ENCODE peak calls at places on chromosomes 16 and 17, in six cellular contexts. One of them, this sample, is unnamed.
A peak's percentile ranks its signal among the peaks of the same experiment; 100 is the strongest.

GRCh38 chr16:56257666-56258359 is 66.5 kb downstream of the GNAO1 start:
- DNase-seq in gastrocnemius medialis: no peak
- DNase-seq in stomach: no peak
- DNase-seq in right lobe of liver: no peak
- DNase-seq in naive thymus-derived CD4-positive, alpha-beta T cell: no peak
- DNase-seq in Peyer's patch: no peak
- DNase-seq in this sample: no peak

GRCh38 chr17:29068828-29069227 is 25.9 kb downstream of the PIPOX start:
- DNase-seq in gastrocnemius medialis: peak; percentile 34
- DNase-seq in stomach: no peak
- DNase-seq in right lobe of liver: peak; percentile 5
- DNase-seq in naive thymus-derived CD4-positive, alpha-beta T cell: no peak
- DNase-seq in Peyer's patch: no peak
- DNase-seq in this sample: no peak

GRCh38 chr16:24677388-24677787 is 52.1 kb upstream of the TNRC6A start:
- DNase-seq in gastrocnemius medialis: no peak
- DNase-seq in stomach: no peak
- DNase-seq in right lobe of liver: no peak
- DNase-seq in naive thymus-derived CD4-positive, alpha-beta T cell: no peak
- DNase-seq in Peyer's patch: no peak
- DNase-seq in this sample: no peak

GRCh38 chr16:85395207-85395912 is 217.8 kb upstream of the GSE1 start:
- DNase-seq in gastrocnemius medialis: peak; percentile 61
- DNase-seq in stomach: peak; percentile 71
- DNase-seq in right lobe of liver: peak; percentile 55
- DNase-seq in naive thymus-derived CD4-positive, alpha-beta T cell: no peak
- DNase-seq in Peyer's patch: peak; percentile 61
- DNase-seq in this sample: peak; percentile 71

GRCh38 chr16:1990336-1991134 is 765 bp downstream of the SYNGR3 start:
- DNase-seq in gastrocnemius medialis: no peak
- DNase-seq in stomach: peak; percentile 60
- DNase-seq in right lobe of liver: no peak
- DNase-seq in naive thymus-derived CD4-positive, alpha-beta T cell: no peak
- DNase-seq in Peyer's patch: peak; percentile 90
- DNase-seq in this sample: peak; percentile 90

GRCh38 chr17:65102788-65103187 is 34.4 kb upstream of the RGS9 start:
- DNase-seq in gastrocnemius medialis: no peak
- DNase-seq in stomach: no peak
- DNase-seq in right lobe of liver: no peak
- DNase-seq in naive thymus-derived CD4-positive, alpha-beta T cell: no peak
- DNase-seq in Peyer's patch: no peak
- DNase-seq in this sample: no peak

GRCh38 chr16:86022381-86022960 is 123.5 kb downstream of the IRF8 start:
- DNase-seq in gastrocnemius medialis: no peak
- DNase-seq in stomach: no peak
- DNase-seq in right lobe of liver: peak; percentile 10
- DNase-seq in naive thymus-derived CD4-positive, alpha-beta T cell: no peak
- DNase-seq in Peyer's patch: peak; percentile 36
- DNase-seq in this sample: no peak

GRCh38 chr17:56185905-56186783 is 32.9 kb downstream of the ANKFN1 start:
- DNase-seq in gastrocnemius medialis: no peak
- DNase-seq in stomach: no peak
- DNase-seq in right lobe of liver: no peak
- DNase-seq in naive thymus-derived CD4-positive, alpha-beta T cell: no peak
- DNase-seq in Peyer's patch: no peak
- DNase-seq in this sample: no peak

GRCh38 chr17:66306413-66306812 is 4.0 kb downstream of the PRKCA start:
- DNase-seq in gastrocnemius medialis: no peak
- DNase-seq in stomach: no peak
- DNase-seq in right lobe of liver: no peak
- DNase-seq in naive thymus-derived CD4-positive, alpha-beta T cell: no peak
- DNase-seq in Peyer's patch: no peak
- DNase-seq in this sample: no peak

GRCh38 chr16:47143329-47143676 is 442 bp downstream of the NETO2 start:
- DNase-seq in gastrocnemius medialis: peak; percentile 19
- DNase-seq in stomach: peak; percentile 64
- DNase-seq in right lobe of liver: peak; percentile 60
- DNase-seq in naive thymus-derived CD4-positive, alpha-beta T cell: no peak
- DNase-seq in Peyer's patch: peak; percentile 81
- DNase-seq in this sample: peak; percentile 92

GRCh38 chr16:76278976-76279375 is 1.8 kb downstream of the CNTNAP4 start:
- DNase-seq in gastrocnemius medialis: no peak
- DNase-seq in stomach: no peak
- DNase-seq in right lobe of liver: no peak
- DNase-seq in naive thymus-derived CD4-positive, alpha-beta T cell: no peak
- DNase-seq in Peyer's patch: no peak
- DNase-seq in this sample: no peak

GRCh38 chr16:57791156-57791902 is 11.0 kb downstream of the KIFC3 start:
- DNase-seq in gastrocnemius medialis: peak; percentile 89
- DNase-seq in stomach: no peak
- DNase-seq in right lobe of liver: peak; percentile 73
- DNase-seq in naive thymus-derived CD4-positive, alpha-beta T cell: no peak
- DNase-seq in Peyer's patch: no peak
- DNase-seq in this sample: no peak

GRCh38 chr16:55645986-55646385 is 9.8 kb upstream of the SLC6A2 start:
- DNase-seq in gastrocnemius medialis: no peak
- DNase-seq in stomach: no peak
- DNase-seq in right lobe of liver: no peak
- DNase-seq in naive thymus-derived CD4-positive, alpha-beta T cell: no peak
- DNase-seq in Peyer's patch: no peak
- DNase-seq in this sample: no peak

GRCh38 chr16:19894586-19894985 is 9.9 kb upstream of the GPRC5B start:
- DNase-seq in gastrocnemius medialis: no peak
- DNase-seq in stomach: no peak
- DNase-seq in right lobe of liver: no peak
- DNase-seq in naive thymus-derived CD4-positive, alpha-beta T cell: no peak
- DNase-seq in Peyer's patch: no peak
- DNase-seq in this sample: no peak

GRCh38 chr17:59381716-59382570 is 50.5 kb downstream of the YPEL2 start:
- DNase-seq in gastrocnemius medialis: no peak
- DNase-seq in stomach: peak; percentile 71
- DNase-seq in right lobe of liver: peak; percentile 63
- DNase-seq in naive thymus-derived CD4-positive, alpha-beta T cell: no peak
- DNase-seq in Peyer's patch: no peak
- DNase-seq in this sample: no peak

GRCh38 chr16:19419691-19420060 is 2.0 kb downstream of the TMC5 start:
- DNase-seq in gastrocnemius medialis: no peak
- DNase-seq in stomach: peak; percentile 41
- DNase-seq in right lobe of liver: no peak
- DNase-seq in naive thymus-derived CD4-positive, alpha-beta T cell: no peak
- DNase-seq in Peyer's patch: peak; percentile 79
- DNase-seq in this sample: no peak

GRCh38 chr16:83813818-83814653 is 6.3 kb downstream of the HSBP1 start:
- DNase-seq in gastrocnemius medialis: no peak
- DNase-seq in stomach: no peak
- DNase-seq in right lobe of liver: no peak
- DNase-seq in naive thymus-derived CD4-positive, alpha-beta T cell: no peak
- DNase-seq in Peyer's patch: no peak
- DNase-seq in this sample: no peak

GRCh38 chr17:46859996-46860395 is 8.6 kb downstream of the WNT9B start:
- DNase-seq in gastrocnemius medialis: no peak
- DNase-seq in stomach: no peak
- DNase-seq in right lobe of liver: no peak
- DNase-seq in naive thymus-derived CD4-positive, alpha-beta T cell: no peak
- DNase-seq in Peyer's patch: no peak
- DNase-seq in this sample: no peak

GRCh38 chr17:17576772-17577234 is 14.7 kb downstream of the PEMT start:
- DNase-seq in gastrocnemius medialis: no peak
- DNase-seq in stomach: no peak
- DNase-seq in right lobe of liver: no peak
- DNase-seq in naive thymus-derived CD4-positive, alpha-beta T cell: no peak
- DNase-seq in Peyer's patch: no peak
- DNase-seq in this sample: no peak

GRCh38 chr17:63435681-63436522 is 10.2 kb downstream of the CYB561 start:
- DNase-seq in gastrocnemius medialis: peak; percentile 36
- DNase-seq in stomach: peak; percentile 67
- DNase-seq in right lobe of liver: peak; percentile 52
- DNase-seq in naive thymus-derived CD4-positive, alpha-beta T cell: no peak
- DNase-seq in Peyer's patch: peak; percentile 74
- DNase-seq in this sample: no peak

GRCh38 chr17:17877548-17878358 is 41.0 kb upstream of the SREBF1 start:
- DNase-seq in gastrocnemius medialis: peak; percentile 86
- DNase-seq in stomach: peak; percentile 89
- DNase-seq in right lobe of liver: peak; percentile 89
- DNase-seq in naive thymus-derived CD4-positive, alpha-beta T cell: no peak
- DNase-seq in Peyer's patch: peak; percentile 53
- DNase-seq in this sample: peak; percentile 82

GRCh38 chr17:48579738-48580543 is 1.8 kb upstream of the HOXB4 start:
- DNase-seq in gastrocnemius medialis: no peak
- DNase-seq in stomach: no peak
- DNase-seq in right lobe of liver: no peak
- DNase-seq in naive thymus-derived CD4-positive, alpha-beta T cell: no peak
- DNase-seq in Peyer's patch: no peak
- DNase-seq in this sample: no peak

GRCh38 chr17:83119987-83120864 is 40.8 kb downstream of the METRNL start:
- DNase-seq in gastrocnemius medialis: no peak
- DNase-seq in stomach: no peak
- DNase-seq in right lobe of liver: peak; percentile 62
- DNase-seq in naive thymus-derived CD4-positive, alpha-beta T cell: no peak
- DNase-seq in Peyer's patch: peak; percentile 88
- DNase-seq in this sample: peak; percentile 94

DNA sequence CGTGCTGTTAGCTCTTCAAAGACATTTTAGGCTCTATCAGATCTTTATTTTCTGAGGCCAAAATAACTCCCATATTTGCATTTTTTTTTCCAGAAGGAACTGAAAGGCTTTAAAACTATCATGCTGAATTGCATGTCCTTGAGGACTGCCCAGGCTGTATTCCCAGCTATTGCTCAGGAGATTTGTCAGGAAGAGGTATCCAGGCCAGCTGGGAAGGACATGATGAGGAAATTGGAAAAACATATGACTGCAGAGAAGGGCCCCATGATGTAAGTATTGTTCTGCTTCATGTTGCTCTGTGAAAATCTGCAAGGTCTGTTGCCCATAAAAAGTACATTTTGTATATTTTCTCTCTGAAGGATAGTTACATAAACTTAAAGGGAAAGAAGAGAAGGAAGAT is 5.7 kb downstream of the CDC6 start:
- DNase-seq in gastrocnemius medialis: peak; percentile 52
- DNase-seq in stomach: no peak
- DNase-seq in right lobe of liver: no peak
- DNase-seq in naive thymus-derived CD4-positive, alpha-beta T cell: no peak
- DNase-seq in Peyer's patch: peak; percentile 34
- DNase-seq in this sample: no peak
- H3K4me3 ChIP-seq in gastrocnemius medialis: no peak overlapping the region
- H3K4me3 ChIP-seq in stomach: no peak overlapping the region
- H3K4me3 ChIP-seq in right lobe of liver: no peak overlapping the region
- H3K4me3 ChIP-seq in naive thymus-derived CD4-positive, alpha-beta T cell: no peak overlapping the region
- H3K4me3 ChIP-seq in Peyer's patch: no peak overlapping the region
- H3K4me3 ChIP-seq in this sample: no peak overlapping the region

DNA sequence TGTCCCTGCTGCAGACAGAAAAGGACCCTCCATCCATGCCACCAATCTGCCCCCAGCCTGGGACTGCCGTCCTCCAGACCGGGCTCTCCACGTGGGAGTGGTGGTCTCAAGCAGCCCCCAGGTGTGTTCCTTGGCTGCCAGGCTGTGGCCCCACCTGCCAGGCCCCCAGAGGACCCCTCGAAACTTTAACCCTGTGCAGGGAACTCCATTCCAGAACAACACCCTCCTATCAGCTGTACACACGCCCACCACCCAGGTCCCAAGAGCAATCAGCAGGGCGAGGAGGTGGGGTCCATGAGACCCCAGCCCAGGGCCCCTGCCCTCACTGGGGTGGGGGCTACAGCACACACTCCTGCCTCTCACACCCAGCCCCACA is 1.4 kb downstream of the PYCR1 start:
- DNase-seq in gastrocnemius medialis: no peak
- DNase-seq in stomach: no peak
- DNase-seq in right lobe of liver: no peak
- DNase-seq in naive thymus-derived CD4-positive, alpha-beta T cell: no peak
- DNase-seq in Peyer's patch: no peak
- DNase-seq in this sample: no peak
- H3K4me3 ChIP-seq in gastrocnemius medialis: no peak overlapping the region
- H3K4me3 ChIP-seq in stomach: no peak overlapping the region
- H3K4me3 ChIP-seq in right lobe of liver: no peak overlapping the region
- H3K4me3 ChIP-seq in naive thymus-derived CD4-positive, alpha-beta T cell: no peak overlapping the region
- H3K4me3 ChIP-seq in Peyer's patch: no peak overlapping the region
- H3K4me3 ChIP-seq in this sample: no peak overlapping the region

GRCh38 chr17:75513667-75514052 is 1.7 kb downstream of the CASKIN2 start:
- DNase-seq in gastrocnemius medialis: no peak
- DNase-seq in stomach: no peak
- DNase-seq in right lobe of liver: no peak
- DNase-seq in naive thymus-derived CD4-positive, alpha-beta T cell: no peak
- DNase-seq in Peyer's patch: no peak
- DNase-seq in this sample: peak; percentile 69
- H3K4me3 ChIP-seq in gastrocnemius medialis: peak overlapping the region; percentile 81
- H3K4me3 ChIP-seq in stomach: peak overlapping the region; percentile 75
- H3K4me3 ChIP-seq in right lobe of liver: peak overlapping the region; percentile 91
- H3K4me3 ChIP-seq in naive thymus-derived CD4-positive, alpha-beta T cell: no peak overlapping the region
- H3K4me3 ChIP-seq in Peyer's patch: no peak overlapping the region
- H3K4me3 ChIP-seq in this sample: peak overlapping the region; percentile 98

DNA sequence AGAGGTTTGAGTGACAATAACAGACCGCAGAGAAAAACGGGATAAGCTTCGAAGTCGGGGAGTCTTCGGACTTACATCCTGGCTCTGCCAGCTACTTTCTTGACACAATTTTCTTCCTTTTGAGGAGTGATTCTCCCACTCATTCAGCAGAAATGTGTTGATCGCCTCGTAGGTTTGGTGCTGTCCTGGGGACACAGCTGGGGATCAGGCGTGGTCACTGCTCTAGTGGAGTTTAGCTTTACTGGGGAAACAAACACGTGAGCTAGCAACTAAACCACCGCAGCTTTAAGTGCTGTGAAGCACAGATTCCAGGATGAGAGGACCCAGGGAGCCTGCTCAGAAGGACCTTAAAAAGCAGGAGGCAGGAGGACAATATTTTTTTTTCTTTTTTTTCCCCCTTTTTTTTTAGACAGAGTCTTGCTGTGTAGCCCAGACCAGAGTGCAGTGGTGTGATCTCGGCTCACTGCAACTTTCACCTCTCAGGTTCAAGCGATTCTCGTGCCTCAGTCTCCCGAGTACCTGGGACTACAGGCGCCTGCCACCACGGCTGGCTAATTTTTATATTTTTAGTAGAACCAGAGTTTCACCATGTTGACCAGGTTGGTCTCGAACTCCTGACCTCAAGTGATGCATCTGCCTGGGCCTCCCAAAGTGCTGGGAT is 858 bp downstream of the NUBP1 start:
- DNase-seq in gastrocnemius medialis: no peak
- DNase-seq in stomach: no peak
- DNase-seq in right lobe of liver: no peak
- DNase-seq in naive thymus-derived CD4-positive, alpha-beta T cell: no peak
- DNase-seq in Peyer's patch: peak; percentile 62
- DNase-seq in this sample: peak; percentile 78
- H3K4me3 ChIP-seq in gastrocnemius medialis: peak overlapping the region; percentile 67
- H3K4me3 ChIP-seq in stomach: peak overlapping the region; percentile 53
- H3K4me3 ChIP-seq in right lobe of liver: peak overlapping the region; percentile 77
- H3K4me3 ChIP-seq in naive thymus-derived CD4-positive, alpha-beta T cell: peak overlapping the region; percentile 74
- H3K4me3 ChIP-seq in Peyer's patch: peak overlapping the region; percentile 53
- H3K4me3 ChIP-seq in this sample: peak overlapping the region; percentile 51

DNA sequence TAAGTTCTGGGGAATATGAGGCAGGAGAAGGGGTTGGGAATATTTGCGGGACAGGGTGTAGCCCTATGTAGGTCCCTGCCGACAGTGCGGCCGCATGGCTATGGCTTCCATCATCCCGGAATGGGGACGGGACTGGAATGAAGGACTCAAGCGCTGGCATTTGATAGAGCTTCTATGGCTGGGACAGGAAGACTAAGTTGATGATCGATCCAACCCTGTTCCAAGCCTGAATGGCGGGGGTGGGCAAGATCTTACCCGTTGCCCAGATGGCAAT is 47.1 kb downstream of the SRCIN1 start:
- DNase-seq in gastrocnemius medialis: no peak
- DNase-seq in stomach: no peak
- DNase-seq in right lobe of liver: no peak
- DNase-seq in naive thymus-derived CD4-positive, alpha-beta T cell: no peak
- DNase-seq in Peyer's patch: no peak
- DNase-seq in this sample: no peak
- H3K4me3 ChIP-seq in gastrocnemius medialis: peak overlapping the region; percentile 56
- H3K4me3 ChIP-seq in stomach: peak overlapping the region; percentile 42
- H3K4me3 ChIP-seq in right lobe of liver: no peak overlapping the region
- H3K4me3 ChIP-seq in naive thymus-derived CD4-positive, alpha-beta T cell: peak overlapping the region; percentile 81
- H3K4me3 ChIP-seq in Peyer's patch: peak overlapping the region; percentile 43
- H3K4me3 ChIP-seq in this sample: peak overlapping the region; percentile 83